ENCODE peak calls at places on chromosome 5, in six cellular contexts. S is body of pancreas, V is IMR-90, M is A673, D is tibial nerve, I is A549. H is an unnamed sample. For H3K9me3, the result is how much of the 10 kb centered on the place peaks cover.

GRCh38 chr5:44603496-44604272 is 205.1 kb upstream of the MRPS30 start:
- DNase-seq in D (no peak), I (peak), V (no peak), S (no peak), M (peak), H (no peak)

GRCh38 chr5:170137694-170138214 is 32.1 kb downstream of the FOXI1 start:
- DNase-seq in M (no peak), D (no peak), V (no peak), I (no peak), S (no peak), H (no peak)

GRCh38 chr5:108124591-108124990 is 257.3 kb downstream of the FBXL17 start:
- DNase-seq in S (no peak), D (no peak), V (no peak), M (no peak), I (no peak), H (no peak)

GRCh38 chr5:155678371-155678770 is 648.6 kb upstream of the SGCD start:
- DNase-seq in S (no peak), D (no peak), M (no peak), I (no peak), V (no peak), H (no peak)

GRCh38 chr5:133924221-133924920 is 44.1 kb downstream of the C5orf15 start:
- DNase-seq in M (no peak), D (no peak), S (no peak), I (no peak), V (no peak), H (no peak)

GRCh38 chr5:111563041-111563822 is 50.9 kb upstream of the STARD4 start:
- DNase-seq in M (no peak), D (no peak), I (no peak), S (no peak), V (peak), H (no peak)

GRCh38 chr5:111447822-111448221 is 64.5 kb downstream of the STARD4 start:
- DNase-seq in S (no peak), M (no peak), V (no peak), D (no peak), I (no peak), H (no peak)

GRCh38 chr5:111124793-111125192 is 32.6 kb downstream of the WDR36 start:
- DNase-seq in V (no peak), D (no peak), M (no peak), S (no peak), I (no peak), H (no peak)

GRCh38 chr5:151619812-151620462 is 28.8 kb upstream of the FAT2 start:
- DNase-seq in D (no peak), V (no peak), M (peak), S (no peak), I (no peak), H (no peak)

GRCh38 chr5:135182675-135183074 is 148.6 kb upstream of the PITX1 start:
- DNase-seq in I (no peak), D (no peak), S (no peak), M (no peak), V (no peak), H (no peak)

GRCh38 chr5:170273968-170274710 is 23.4 kb downstream of the LCP2 start:
- DNase-seq in D (no peak), S (no peak), M (peak), V (no peak), I (peak), H (peak)

GRCh38 chr5:32278403-32278802 is 34.3 kb downstream of the MTMR12 start:
- DNase-seq in D (no peak), M (no peak), V (peak), S (no peak), I (no peak), H (no peak)

GRCh38 chr5:111223086-111223789 is 946 bp upstream of the CAMK4 start:
- DNase-seq in V (no peak), S (no peak), D (no peak), M (no peak), I (no peak), H (no peak)

GRCh38 chr5:14920121-14920520 is 48.5 kb upstream of the ANKH start:
- DNase-seq in I (no peak), S (no peak), D (no peak), M (no peak), V (peak), H (no peak)

DNA sequence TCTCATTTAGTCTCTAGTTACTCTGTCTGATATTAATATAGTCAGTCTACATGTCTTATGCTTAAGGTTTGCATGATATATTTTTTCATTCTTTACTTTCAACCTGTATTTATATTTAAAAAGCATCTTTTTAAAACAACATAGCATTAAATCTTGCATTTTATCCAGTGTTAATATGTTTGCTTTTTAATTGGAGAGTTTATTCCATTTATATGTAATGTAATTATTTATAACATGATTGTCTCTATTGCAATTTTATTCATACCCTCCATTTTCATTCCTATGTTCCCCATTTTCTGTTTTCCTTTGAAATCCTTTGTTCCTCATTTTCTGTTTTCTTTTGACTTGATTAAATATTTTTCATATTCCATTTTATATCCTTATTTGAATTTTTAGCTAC is 13.3 kb downstream of the PCDHB15 start:
- DNase-seq in D (no peak), M (no peak), I (no peak), S (no peak), V (no peak), H (no peak)
- H3K9me3 ChIP-seq in D (under half), M (half or more), I (half or more), S (under half), V (under half), H (half or more)

GRCh38 chr5:2710910-2711309 is 40.6 kb downstream of the IRX2 start:
- DNase-seq in D (no peak), M (no peak), S (no peak), I (no peak), V (no peak), H (no peak)
- TF ChIP-seq CTCF in D (no peak), M (no peak), S (no peak), I (no peak), V (no peak), H (no peak)

DNA sequence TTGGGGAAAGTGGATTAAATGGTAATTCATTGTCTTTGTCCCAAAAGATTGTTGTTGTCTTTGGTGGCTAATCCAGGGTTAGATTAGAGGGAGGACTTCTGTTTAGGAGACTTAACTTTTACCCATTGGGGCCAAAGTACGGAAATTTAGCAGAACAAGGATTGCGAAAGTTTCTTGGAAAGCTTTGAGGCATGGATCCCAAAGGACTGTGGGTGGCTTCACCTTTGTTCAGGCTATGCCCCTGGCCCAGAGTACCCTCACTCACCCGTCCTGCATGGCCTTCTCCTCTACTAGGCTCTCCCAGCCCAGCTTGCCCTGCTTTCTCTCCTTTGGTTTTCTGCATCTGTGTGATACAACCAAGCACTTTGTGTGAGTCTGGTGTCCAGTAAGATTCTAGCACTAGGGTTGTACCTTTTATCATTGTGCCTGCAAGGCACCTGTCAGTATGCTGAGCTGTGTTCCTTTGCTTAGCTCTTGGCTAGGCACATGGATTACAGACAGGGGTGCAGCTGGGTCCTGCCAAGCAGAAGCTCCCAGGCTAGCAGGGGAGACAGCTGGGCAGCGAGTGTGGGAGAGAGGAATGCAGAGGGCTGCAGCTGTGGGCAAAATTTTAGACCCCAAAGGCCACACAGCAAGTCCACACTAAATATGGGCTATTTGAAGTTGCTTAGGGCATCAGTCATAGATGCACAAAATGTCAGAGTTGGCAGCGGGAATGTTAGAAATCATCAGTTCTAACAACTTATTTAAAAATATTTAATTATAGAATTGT is 3.2 kb downstream of the PPARGC1B start:
- DNase-seq in D (no peak), V (no peak), S (no peak), M (no peak), I (no peak), H (no peak)
- H3K27ac ChIP-seq in D (no peak), V (no peak), S (no peak), M (no peak), I (no peak), H (no peak)

GRCh38 chr5:178883815-178884430 is 11.8 kb upstream of the ZFP2 start:
- DNase-seq in V (no peak), D (no peak), S (no peak), M (no peak), I (no peak), H (no peak)
- H3K9me3 ChIP-seq in V (half or more), D (under half), S (under half), M (half or more), I (half or more), H (half or more)

GRCh38 chr5:158765407-158765806 is 334.3 kb downstream of the EBF1 start:
- DNase-seq in D (no peak), I (no peak), S (no peak), V (no peak), M (no peak), H (no peak)

GRCh38 chr5:158769079-158769478 is 330.6 kb downstream of the EBF1 start:
- DNase-seq in M (no peak), S (no peak), I (no peak), V (no peak), D (no peak), H (no peak)

GRCh38 chr5:158769702-158770101 is 330.0 kb downstream of the EBF1 start:
- DNase-seq in M (no peak), V (no peak), S (no peak), D (no peak), I (no peak), H (no peak)

GRCh38 chr5:158773151-158773550 is 326.6 kb downstream of the EBF1 start:
- DNase-seq in M (no peak), V (no peak), S (no peak), I (no peak), D (no peak), H (no peak)

GRCh38 chr5:158770506-158770905 is 329.2 kb downstream of the EBF1 start:
- DNase-seq in S (no peak), V (no peak), I (peak), M (peak), D (no peak), H (no peak)
- TF ChIP-seq CTCF in S (no peak), V (no peak), I (peak), M (peak), D (peak), H (no peak)

DNA sequence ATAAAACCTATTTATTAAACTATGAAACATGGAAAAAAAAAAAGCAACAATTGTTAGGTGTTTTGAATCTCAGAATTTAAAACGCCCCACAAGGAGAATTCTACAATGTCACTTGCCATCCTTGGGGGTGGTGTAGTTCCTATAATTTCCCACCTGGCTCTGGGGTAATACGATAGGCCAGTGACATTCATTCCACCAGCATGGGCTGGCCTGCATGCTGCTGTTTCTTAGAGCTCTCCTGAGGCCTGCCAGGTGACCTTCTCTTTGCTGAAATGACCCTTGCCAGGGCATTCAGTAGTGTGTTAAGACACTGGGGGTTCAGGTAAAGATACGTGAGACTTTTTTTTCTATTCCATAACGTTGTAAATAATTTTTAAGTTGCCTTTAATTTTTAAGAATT is 10.0 kb upstream of the ARHGEF28 start:
- DNase-seq in S (no peak), M (no peak), V (no peak), I (no peak), D (no peak), H (no peak)
- H3K27ac ChIP-seq in S (no peak), M (no peak), V (no peak), I (no peak), D (no peak), H (no peak)